ENCODE peak calls at places on chromosomes 1 and 21, in six cellular contexts. C is nephron progenitor cell, P is PC-3, R is WTC11, H is AG09309, N is tibial nerve. Q is an unnamed sample.

GRCh38 chr21:32209580-32209979 is 69.3 kb downstream of the MIS18A start:
- DNase-seq in C (no peak), P (no peak), N (no peak), R (no peak), H (no peak), Q (no peak)

GRCh38 chr21:25912402-25912746 is 177.6 kb downstream of the GABPA start:
- DNase-seq in H (no peak), N (no peak), R (no peak), P (no peak), C (no peak), Q (no peak)

GRCh38 chr1:48039088-48040049 is 42.2 kb upstream of the TRABD2B start:
- DNase-seq in N (no peak), P (no peak), H (no peak), C (peak), R (no peak), Q (no peak)

GRCh38 chr1:67704351-67704750 is 19.4 kb downstream of the GADD45A start:
- DNase-seq in N (no peak), R (no peak), C (no peak), H (no peak), P (no peak), Q (no peak)

GRCh38 chr1:6827081-6827480 is 41.8 kb downstream of the CAMTA1 start:
- DNase-seq in R (no peak), H (no peak), C (no peak), P (no peak), N (no peak), Q (no peak)

GRCh38 chr1:17397910-17398700 is 26.1 kb downstream of the PADI6 start:
- DNase-seq in N (no peak), H (no peak), P (no peak), C (no peak), R (no peak), Q (no peak)

GRCh38 chr1:28631713-28632112 is 11.2 kb downstream of the TAF12 start:
- DNase-seq in R (no peak), C (no peak), H (no peak), P (no peak), N (no peak), Q (no peak)

GRCh38 chr1:240824238-240824637 is 212.3 kb upstream of the GREM2 start:
- DNase-seq in R (peak), C (no peak), P (no peak), N (no peak), H (no peak), Q (no peak)

GRCh38 chr1:183125279-183125999 is 60.6 kb upstream of the LAMC2 start:
- DNase-seq in H (no peak), C (no peak), R (no peak), P (no peak), N (no peak), Q (no peak)

GRCh38 chr1:76238094-76238551 is 163.6 kb downstream of the ST6GALNAC3 start:
- DNase-seq in P (no peak), H (no peak), R (no peak), C (no peak), N (no peak), Q (no peak)

GRCh38 chr21:32771134-32771523 is 426 bp downstream of the PAXBP1 start:
- DNase-seq in R (peak), P (peak), N (peak), C (peak), H (no peak), Q (peak)

GRCh38 chr1:7469255-7469938 is 301.7 kb upstream of the VAMP3 start:
- DNase-seq in C (no peak), P (no peak), N (no peak), H (no peak), R (no peak), Q (no peak)

GRCh38 chr1:247102381-247102780 is 1.8 kb downstream of the ZNF669 start:
- DNase-seq in C (no peak), H (no peak), P (peak), R (no peak), N (no peak), Q (no peak)

GRCh38 chr1:185595835-185596667 is 138.1 kb upstream of the HMCN1 start:
- DNase-seq in H (no peak), R (peak), C (peak), P (peak), N (no peak), Q (peak)

GRCh38 chr21:15533618-15534017 is 196.2 kb upstream of the USP25 start:
- DNase-seq in R (no peak), P (no peak), N (no peak), C (no peak), H (no peak), Q (no peak)

GRCh38 chr1:53401815-53402745 is 57.1 kb upstream of the DMRTB1 start:
- DNase-seq in R (no peak), N (no peak), H (no peak), P (no peak), C (no peak), Q (no peak)

GRCh38 chr21:38388219-38388618 is 110.1 kb downstream of the ERG start:
- DNase-seq in C (no peak), R (no peak), H (no peak), P (no peak), N (no peak), Q (no peak)

GRCh38 chr1:65948609-65949229 is 156.0 kb downstream of the PDE4B start:
- DNase-seq in P (peak), N (no peak), C (no peak), H (no peak), R (no peak), Q (no peak)

GRCh38 chr1:22545126-22545525 is 18.2 kb upstream of the EPHA8 start:
- DNase-seq in P (no peak), N (no peak), H (no peak), R (no peak), C (no peak), Q (peak)

GRCh38 chr1:26234644-26235384 is 814 bp downstream of the CEP85 start:
- DNase-seq in R (no peak), P (peak), C (no peak), H (no peak), N (no peak), Q (peak)

GRCh38 chr1:119549719-119550141 is 42.7 kb downstream of the HSD3B1 start:
- DNase-seq in C (peak), H (no peak), R (peak), N (no peak), P (peak), Q (peak)

GRCh38 chr1:68442822-68443556 is 6.8 kb downstream of the RPE65 start:
- DNase-seq in H (peak), N (no peak), P (peak), R (peak), C (peak), Q (peak)

GRCh38 chr1:111204211-111204883 is 3.9 kb upstream of the DENND2D start:
- DNase-seq in P (no peak), C (peak), R (no peak), H (no peak), N (no peak), Q (no peak)

GRCh38 chr1:224340711-224341384 is 10.9 kb upstream of the NVL start:
- DNase-seq in H (no peak), C (peak), N (no peak), P (peak), R (peak), Q (peak)

GRCh38 chr1:214002472-214002871 is 14.7 kb downstream of the PROX1 start:
- DNase-seq in C (no peak), N (no peak), R (no peak), P (peak), H (no peak), Q (no peak)

DNA sequence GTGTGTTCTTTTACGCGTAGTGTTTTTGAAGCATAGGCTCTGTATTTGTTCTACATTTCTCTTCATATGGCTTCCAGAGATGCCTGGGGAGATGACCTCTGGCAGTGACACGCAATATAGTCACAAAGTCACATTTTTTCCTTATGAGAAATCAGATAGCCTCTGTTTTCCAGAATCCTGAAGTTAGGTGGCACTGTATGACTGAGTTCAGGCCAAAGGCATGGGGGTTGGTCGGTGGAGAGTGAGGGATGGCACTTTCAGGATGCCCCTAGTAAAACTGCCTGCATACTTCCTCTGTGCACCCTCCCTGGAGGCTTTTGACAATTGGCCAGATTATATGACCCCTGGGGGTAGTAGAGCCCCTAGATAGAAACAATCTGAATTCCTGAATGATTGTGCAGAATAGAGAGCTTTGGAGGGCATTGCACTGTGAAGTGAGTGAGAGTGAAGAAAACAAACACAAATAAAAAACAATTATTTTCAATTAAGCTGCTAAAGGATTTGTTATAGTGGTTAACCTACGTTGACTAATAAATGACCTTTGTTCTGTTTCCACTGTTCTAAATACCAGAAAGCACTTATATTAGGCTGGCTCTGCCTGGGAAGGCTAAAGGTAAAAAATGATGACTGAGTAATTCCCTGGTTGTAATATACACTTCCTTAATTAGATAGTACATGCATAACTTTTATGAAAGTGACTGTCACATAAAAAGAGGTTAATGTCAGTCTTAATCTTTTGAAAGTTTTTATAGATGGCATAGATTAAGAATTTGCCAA is 1660.8 kb downstream of the PLA2G4A start:
- DNase-seq in R (no peak), P (peak), N (no peak), H (no peak), C (no peak), Q (peak)
- TF ChIP-seq CTCF in R (no peak), P (peak), N (no peak), H (no peak), C (no peak), Q (peak)

DNA sequence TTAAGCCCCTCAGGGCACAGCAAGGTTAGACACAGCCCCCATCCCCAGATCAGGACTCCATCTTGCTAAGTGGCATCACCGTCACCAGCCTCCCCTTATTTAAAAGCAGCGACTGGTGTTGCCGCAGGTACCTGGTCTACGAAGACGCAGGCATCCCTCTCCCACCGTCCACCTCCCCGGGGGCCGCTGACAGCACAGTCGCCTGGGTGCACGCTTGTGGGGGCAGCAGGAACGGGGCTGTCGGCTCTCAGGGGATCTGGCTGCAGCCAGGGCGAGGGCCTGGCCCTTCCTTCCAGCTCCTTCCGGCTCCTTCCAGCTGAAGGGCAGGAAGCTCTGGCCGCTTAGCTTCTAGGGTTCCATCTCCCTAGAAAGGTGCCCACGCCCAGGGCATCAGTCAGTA is 17.6 kb upstream of the CCDC27 start:
- DNase-seq in P (no peak), C (no peak), H (no peak), N (no peak), R (no peak), Q (no peak)
- TF ChIP-seq CTCF in P (no peak), C (no peak), H (no peak), N (no peak), R (no peak), Q (no peak)

GRCh38 chr1:96010000-96010399 is 711.6 kb upstream of the PTBP2 start:
- DNase-seq in N (no peak), R (no peak), P (no peak), C (no peak), H (no peak), Q (no peak)
- TF ChIP-seq CTCF in N (no peak), R (no peak), P (no peak), C (no peak), H (no peak), Q (no peak)

GRCh38 chr1:44314401-44314800 is 40.7 kb downstream of the ERI3 start:
- DNase-seq in P (no peak), C (no peak), N (no peak), R (peak), H (no peak), Q (peak)
- TF ChIP-seq CTCF in P (no peak), C (no peak), N (no peak), R (no peak), H (peak), Q (peak)

GRCh38 chr21:43816611-43817071 is 27.3 kb downstream of the RRP1 start:
- DNase-seq in H (no peak), C (no peak), N (no peak), P (no peak), R (peak), Q (no peak)
- TF ChIP-seq CTCF in H (no peak), C (no peak), N (no peak), P (peak), R (no peak), Q (peak)

GRCh38 chr1:197902454-197903195 is at the start of gene C1orf53:
- DNase-seq in N (peak), P (peak), C (peak), H (peak), R (peak), Q (peak)
- TF ChIP-seq CTCF in N (peak), P (no peak), C (no peak), H (no peak), R (no peak), Q (no peak)

GRCh38 chr1:210293191-210293607 is 35.5 kb upstream of the HHAT start:
- DNase-seq in N (peak), H (peak), C (no peak), P (no peak), R (no peak), Q (no peak)

GRCh38 chr1:210298296-210298695 is 30.4 kb upstream of the HHAT start:
- DNase-seq in C (no peak), P (no peak), R (no peak), H (no peak), N (no peak), Q (no peak)

GRCh38 chr1:210292276-210292851 is 36.3 kb upstream of the HHAT start:
- DNase-seq in P (peak), R (peak), C (peak), N (no peak), H (no peak), Q (peak)

GRCh38 chr1:210296682-210297081 is 32.0 kb upstream of the HHAT start:
- DNase-seq in P (no peak), H (no peak), N (no peak), R (no peak), C (no peak), Q (no peak)

GRCh38 chr1:210294991-210295773 is 33.5 kb upstream of the HHAT start:
- DNase-seq in R (peak), N (no peak), H (no peak), C (peak), P (no peak), Q (peak)
- TF ChIP-seq CTCF in R (no peak), N (no peak), H (no peak), C (no peak), P (no peak), Q (no peak)

DNA sequence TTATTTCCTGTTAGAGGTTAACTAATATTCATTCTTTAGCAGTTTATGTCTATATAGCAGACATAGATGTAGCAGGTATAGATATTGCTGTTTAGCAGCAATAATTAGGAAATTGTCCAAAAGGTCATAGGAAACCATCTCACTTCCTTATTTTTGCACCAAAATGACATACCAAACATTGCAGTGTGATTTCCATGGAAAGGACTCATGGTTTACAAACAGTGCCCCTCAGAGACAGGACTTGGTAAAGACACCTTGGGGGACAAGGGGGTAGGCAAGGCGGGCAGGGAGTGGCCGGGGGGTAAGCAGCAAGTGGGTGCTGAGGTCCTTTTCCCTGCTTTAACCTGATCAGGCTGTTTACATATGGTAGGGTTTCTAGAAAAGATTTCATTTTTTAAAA is 30.5 kb downstream of the BATF3 start:
- DNase-seq in N (no peak), H (no peak), C (no peak), P (peak), R (no peak), Q (peak)
- TF ChIP-seq CTCF in N (peak), H (no peak), C (peak), P (peak), R (peak), Q (peak)

DNA sequence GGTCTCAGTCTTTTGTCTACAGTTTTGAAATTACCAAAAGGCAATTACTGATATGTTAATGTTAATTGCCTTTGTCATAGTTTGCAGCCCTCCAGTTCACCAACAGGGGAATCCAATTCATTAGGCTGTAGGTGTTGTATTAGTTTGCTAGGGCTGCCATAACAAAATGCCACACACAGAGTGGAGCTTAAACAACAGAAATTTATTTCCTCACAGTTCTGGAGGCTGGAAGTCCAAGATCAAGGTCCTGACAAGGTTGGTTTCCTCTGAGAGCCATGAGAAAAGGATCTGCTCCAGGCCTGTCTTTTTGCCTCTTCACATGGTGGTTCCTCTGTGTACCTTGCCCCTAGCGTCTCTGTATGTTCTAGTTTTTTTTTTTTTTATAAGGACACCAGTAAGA is 1.3 kb downstream of the RTCA start:
- DNase-seq in P (no peak), C (no peak), N (no peak), H (no peak), R (no peak), Q (no peak)
- TF ChIP-seq CTCF in P (no peak), C (no peak), N (no peak), H (no peak), R (no peak), Q (no peak)

Q was measured in neural progenitor cell.